ENCODE peak calls at places on chromosomes 2 and 18, in six cellular contexts. B, Q, G, C, A and R are unnamed samples.

GRCh38 chr2:26184086-26184485 is 11.2 kb downstream of the GAREM2 start:
- DNase-seq in B (no peak), Q (no peak), G (no peak), C (no peak), A (no peak), R (no peak)

GRCh38 chr2:86785456-86785855 is 5.3 kb downstream of the CD8A start:
- DNase-seq in B (no peak), Q (no peak), G (no peak), C (no peak), A (no peak), R (no peak)

GRCh38 chr2:45930396-45930792 is 278.9 kb downstream of the PRKCE start:
- DNase-seq in B (no peak), Q (no peak), G (no peak), C (no peak), A (peak), R (no peak)

GRCh38 chr2:218517434-218518206 is 50.5 kb downstream of the USP37 start:
- DNase-seq in B (no peak), Q (no peak), G (no peak), C (no peak), A (peak), R (no peak)

GRCh38 chr2:221385716-221386115 is 186.4 kb downstream of the EPHA4 start:
- DNase-seq in B (no peak), Q (no peak), G (no peak), C (no peak), A (no peak), R (no peak)

GRCh38 chr2:200442471-200442870 is 67.4 kb downstream of the KCTD18 start:
- DNase-seq in B (no peak), Q (peak), G (peak), C (no peak), A (peak), R (no peak)

GRCh38 chr18:72637319-72638113 is 93.4 kb upstream of the CBLN2 start:
- DNase-seq in B (no peak), Q (no peak), G (no peak), C (no peak), A (no peak), R (no peak)

GRCh38 chr2:230325316-230326243 is 1.4 kb upstream of the SP140L start:
- DNase-seq in B (no peak), Q (no peak), G (no peak), C (no peak), A (no peak), R (no peak)

GRCh38 chr2:216808805-216809425 is 50.9 kb downstream of the TNP1 start:
- DNase-seq in B (no peak), Q (no peak), G (no peak), C (no peak), A (no peak), R (no peak)

GRCh38 chr2:231928481-231928880 is 2.3 kb upstream of the NPPC start:
- DNase-seq in B (no peak), Q (no peak), G (no peak), C (no peak), A (no peak), R (no peak)
- TF ChIP-seq CTCF in B (peak), Q (no peak), G (no peak), C (no peak), A (peak), R (no peak)

GRCh38 chr18:77068321-77068841 is 64.2 kb downstream of the MBP start:
- DNase-seq in B (no peak), Q (no peak), G (no peak), C (no peak), A (no peak), R (no peak)

GRCh38 chr18:77069931-77070330 is 62.7 kb downstream of the MBP start:
- DNase-seq in B (no peak), Q (no peak), G (no peak), C (no peak), A (no peak), R (no peak)

GRCh38 chr18:77067315-77068061 is 65.1 kb downstream of the MBP start:
- DNase-seq in B (no peak), Q (peak), G (peak), C (no peak), A (peak), R (no peak)

GRCh38 chr18:77069482-77069881 is 63.1 kb downstream of the MBP start:
- DNase-seq in B (no peak), Q (no peak), G (no peak), C (no peak), A (no peak), R (no peak)

GRCh38 chr18:77068890-77069312 is 63.7 kb downstream of the MBP start:
- DNase-seq in B (no peak), Q (no peak), G (no peak), C (no peak), A (no peak), R (no peak)
- TF ChIP-seq CTCF in B (no peak), Q (no peak), G (peak), C (no peak), A (peak), R (no peak)

GRCh38 chr2:203811491-203812221 is 55.9 kb upstream of the CTLA4 start:
- DNase-seq in B (no peak), Q (peak), G (no peak), C (no peak), A (peak), R (no peak)
- TF ChIP-seq CTCF in B (no peak), Q (no peak), G (no peak), C (no peak), A (no peak), R (no peak)

DNA sequence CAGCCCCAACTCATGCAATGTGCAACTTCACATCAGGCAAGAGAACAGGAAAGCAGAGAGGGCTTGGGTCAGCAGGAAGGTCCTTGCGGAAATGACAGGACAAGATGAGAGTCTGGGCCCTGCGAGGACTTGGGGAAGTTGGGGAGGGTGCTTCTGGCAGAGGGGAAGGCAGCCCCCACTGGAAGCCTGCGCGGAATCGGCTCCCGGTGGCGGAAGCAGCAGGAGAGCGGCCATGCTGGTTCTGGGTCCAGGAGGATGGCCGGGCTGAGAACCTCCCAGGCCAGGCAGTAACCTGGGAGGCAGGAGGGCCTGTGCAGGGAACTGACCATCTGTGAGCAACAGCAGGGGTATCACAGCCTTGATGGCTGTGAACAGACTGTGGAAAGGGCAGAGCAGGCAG is 112.9 kb downstream of the MBP start:
- DNase-seq in B (no peak), Q (no peak), G (no peak), C (no peak), A (no peak), R (no peak)
- TF ChIP-seq CTCF in B (no peak), Q (no peak), G (no peak), C (no peak), A (no peak), R (no peak)

GRCh38 chr18:27899893-27900292 is 277.0 kb downstream of the CDH2 start:
- DNase-seq in B (no peak), Q (no peak), G (no peak), C (no peak), A (peak), R (no peak)

GRCh38 chr18:27894746-27895145 is 282.2 kb downstream of the CDH2 start:
- DNase-seq in B (no peak), Q (no peak), G (no peak), C (no peak), A (no peak), R (no peak)
- TF ChIP-seq CTCF in B (no peak), Q (no peak), G (no peak), C (no peak), A (no peak), R (no peak)

GRCh38 chr2:20496942-20497341 is 50.1 kb downstream of the RHOB start:
- DNase-seq in B (no peak), Q (no peak), G (no peak), C (no peak), A (no peak), R (no peak)
- TF ChIP-seq CTCF in B (no peak), Q (no peak), G (no peak), C (no peak), A (no peak), R (no peak)

DNA sequence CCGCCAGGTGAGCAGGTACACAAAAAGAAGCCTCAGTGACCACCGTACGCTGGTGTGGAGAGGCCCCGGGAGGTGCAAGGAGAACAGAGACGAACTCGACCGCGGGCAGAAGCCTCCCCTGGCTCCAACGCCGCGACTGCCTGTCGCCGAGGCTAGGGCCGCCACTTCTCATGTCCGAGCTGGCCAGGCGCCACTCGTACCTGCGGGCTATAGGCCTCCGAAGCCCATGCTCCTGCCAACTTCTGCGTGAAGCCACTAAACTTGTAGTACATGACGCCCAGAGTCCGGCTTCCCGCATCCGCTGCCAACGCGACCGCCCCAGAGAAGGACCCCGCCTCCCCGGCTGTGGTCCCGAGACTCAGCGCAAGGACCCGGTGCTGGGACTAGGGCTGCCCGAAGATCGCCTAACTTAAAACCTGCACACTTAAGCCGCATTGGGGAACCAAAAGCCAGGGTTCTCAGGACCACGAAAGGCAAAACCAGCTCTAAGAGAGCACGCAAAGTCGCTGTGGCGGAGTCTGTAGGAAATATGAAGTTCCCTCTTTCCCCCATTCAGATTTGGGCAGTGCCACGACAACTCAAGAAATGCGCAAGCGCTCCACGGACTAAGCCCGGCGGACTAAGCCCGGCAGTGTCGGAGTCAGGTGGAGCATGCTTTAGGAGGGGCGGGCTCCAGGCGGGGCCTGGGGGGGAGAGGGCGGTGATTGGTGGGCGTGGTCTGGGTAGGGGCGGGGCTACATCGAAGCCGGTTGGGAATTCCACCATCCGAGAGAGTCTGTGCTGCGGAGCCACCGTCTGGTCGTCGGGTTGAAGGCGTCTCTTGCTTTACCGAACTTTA is at the start of gene COX7A2L:
- DNase-seq in B (peak), Q (peak), G (peak), C (peak), A (peak), R (peak)
- TF ChIP-seq CTCF in B (peak), Q (peak), G (peak), C (no peak), A (peak), R (no peak)

GRCh38 chr18:79379251-79379905 is 16.4 kb upstream of the NFATC1 start:
- DNase-seq in B (no peak), Q (no peak), G (no peak), C (no peak), A (no peak), R (no peak)
- TF ChIP-seq CTCF in B (no peak), Q (no peak), G (no peak), C (no peak), A (no peak), R (no peak)